ENCODE peak calls at places on chromosomes 11 and 22, in eight cellular contexts. D is ACHN; J is activated CD4-positive, alpha-beta T cell treated with anti-CD3 and anti-CD28 coated beads for 36 hours; T is SHP77 treated with DMSO at 0.1 percent for 48 hours; M is type B pancreatic cell; O is CD8-positive, alpha-beta T cell; A is putamen; N is neural progenitor cell. L is an unnamed sample.

GRCh38 chr22:23365524-23365923 is 185.2 kb downstream of the BCR start:
- DNase-seq in D (no peak), J (no peak), T (no peak), M (peak), O (no peak), A (no peak), N (no peak), L (no peak)

GRCh38 chr11:46698597-46698996 is 1.8 kb downstream of the ARHGAP1 start:
- DNase-seq in D (no peak), J (no peak), T (no peak), M (no peak), O (no peak), A (no peak), N (no peak), L (no peak)

GRCh38 chr22:30308096-30308495 is 18.6 kb downstream of the TBC1D10A start:
- DNase-seq in D (no peak), J (no peak), T (no peak), M (no peak), O (no peak), A (no peak), N (no peak), L (no peak)

GRCh38 chr11:134863294-134863693 is 451.3 kb upstream of the B3GAT1 start:
- DNase-seq in D (no peak), J (no peak), T (no peak), M (no peak), O (no peak), A (no peak), N (no peak), L (no peak)

GRCh38 chr11:113778111-113778910 is 1.3 kb upstream of the CLDN25 start:
- DNase-seq in D (peak), J (no peak), T (peak), M (no peak), O (no peak), A (peak), N (no peak), L (peak)

GRCh38 chr11:65791719-65792213 is 4.9 kb downstream of the OVOL1 start:
- DNase-seq in D (no peak), J (no peak), T (peak), M (no peak), O (no peak), A (no peak), N (no peak), L (no peak)

GRCh38 chr11:92180664-92181251 is 43.9 kb upstream of the FAT3 start:
- DNase-seq in D (no peak), J (no peak), T (no peak), M (no peak), O (no peak), A (no peak), N (no peak), L (no peak)

GRCh38 chr22:27983361-27983791 is 64.3 kb upstream of the PITPNB start:
- DNase-seq in D (no peak), J (no peak), T (no peak), M (no peak), O (no peak), A (no peak), N (no peak), L (no peak)

GRCh38 chr11:10058356-10058755 is 235.7 kb downstream of the SBF2 start:
- DNase-seq in D (no peak), J (no peak), T (no peak), M (no peak), O (no peak), A (no peak), N (no peak), L (no peak)

GRCh38 chr11:66289548-66290331 is 797 bp upstream of the YIF1A start:
- DNase-seq in D (peak), J (peak), T (no peak), M (peak), O (peak), A (no peak), N (peak), L (no peak)

GRCh38 chr11:73556966-73557365 is 40.9 kb downstream of the FAM168A start:
- DNase-seq in D (no peak), J (no peak), T (no peak), M (no peak), O (no peak), A (no peak), N (no peak), L (no peak)